ENCODE peak calls at places on chromosomes 3 and 15, in four cellular contexts. One of them, this sample, is unnamed.

GRCh38 chr3:12896206-12896697 is 54.9 kb upstream of the RPL32 start:
- DNase-seq in foreskin fibroblast: peak
- DNase-seq in BE2C: no peak
- DNase-seq in WTC11: no peak
- DNase-seq in this sample: no peak

GRCh38 chr15:40097968-40098476 is 10.7 kb downstream of the BMF start:
- DNase-seq in foreskin fibroblast: peak
- DNase-seq in BE2C: no peak
- DNase-seq in WTC11: no peak
- DNase-seq in this sample: no peak

GRCh38 chr3:161348791-161349400 is 22.4 kb downstream of the SPTSSB start:
- DNase-seq in foreskin fibroblast: peak
- DNase-seq in BE2C: no peak
- DNase-seq in WTC11: no peak
- DNase-seq in this sample: no peak

GRCh38 chr3:69831737-69832136 is 92.5 kb downstream of the MITF start:
- DNase-seq in foreskin fibroblast: no peak
- DNase-seq in BE2C: no peak
- DNase-seq in WTC11: no peak
- DNase-seq in this sample: no peak

GRCh38 chr15:60634815-60635214 is 155.9 kb upstream of the ICE2 start:
- DNase-seq in foreskin fibroblast: peak
- DNase-seq in BE2C: peak
- DNase-seq in WTC11: no peak
- DNase-seq in this sample: no peak

GRCh38 chr3:124780356-124780755 is 50.1 kb downstream of the UMPS start:
- DNase-seq in foreskin fibroblast: peak
- DNase-seq in BE2C: no peak
- DNase-seq in WTC11: no peak
- DNase-seq in this sample: peak

GRCh38 chr15:96500491-96500890 is 170.0 kb downstream of the NR2F2 start:
- DNase-seq in foreskin fibroblast: no peak
- DNase-seq in BE2C: no peak
- DNase-seq in WTC11: no peak
- DNase-seq in this sample: no peak

GRCh38 chr15:52567886-52568568 is 803 bp downstream of the ARPP19 start:
- DNase-seq in foreskin fibroblast: no peak
- DNase-seq in BE2C: peak
- DNase-seq in WTC11: peak
- DNase-seq in this sample: no peak

GRCh38 chr3:24683511-24684384 is 189.1 kb upstream of the THRB start:
- DNase-seq in foreskin fibroblast: peak
- DNase-seq in BE2C: no peak
- DNase-seq in WTC11: no peak
- DNase-seq in this sample: peak

GRCh38 chr3:168461793-168462192 is 366.1 kb upstream of the GOLIM4 start:
- DNase-seq in foreskin fibroblast: no peak
- DNase-seq in BE2C: no peak
- DNase-seq in WTC11: no peak
- DNase-seq in this sample: no peak

GRCh38 chr3:168472811-168473210 is 377.1 kb upstream of the GOLIM4 start:
- DNase-seq in foreskin fibroblast: no peak
- DNase-seq in BE2C: no peak
- DNase-seq in WTC11: no peak
- DNase-seq in this sample: no peak

DNA sequence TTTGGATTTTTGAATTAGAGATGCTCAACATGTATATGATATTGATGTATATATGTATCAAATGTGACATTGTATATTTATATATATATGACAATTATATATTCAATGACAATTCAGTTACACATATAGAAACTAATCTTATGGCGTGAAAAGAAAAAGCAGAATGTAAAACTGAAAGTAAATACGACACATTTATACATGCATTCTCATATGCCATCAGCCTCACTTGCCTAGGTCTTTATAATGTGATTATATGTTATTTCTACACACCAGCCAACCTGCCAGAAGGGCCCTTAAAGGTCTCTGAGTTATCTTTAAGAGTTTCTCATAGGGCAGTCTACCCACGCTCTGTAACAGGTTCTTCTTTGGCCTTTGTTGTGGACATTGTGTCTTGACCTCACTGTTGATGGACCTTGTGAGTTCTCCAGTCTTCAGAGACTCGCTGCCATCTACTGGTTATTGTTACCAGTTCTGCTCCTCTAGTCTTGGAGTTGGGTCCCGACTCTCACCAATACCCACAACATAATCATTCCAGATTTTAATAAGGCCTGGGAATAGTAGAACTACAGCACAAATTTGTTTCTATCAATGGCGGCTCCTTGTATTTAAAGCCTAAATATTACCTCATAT is 371.5 kb upstream of the GOLIM4 start:
- DNase-seq in foreskin fibroblast: peak
- DNase-seq in BE2C: no peak
- DNase-seq in WTC11: no peak
- DNase-seq in this sample: peak
- TF ChIP-seq CTCF in foreskin fibroblast: peak
- TF ChIP-seq CTCF in BE2C: no peak
- TF ChIP-seq CTCF in WTC11: no peak
- TF ChIP-seq CTCF in this sample: peak

GRCh38 chr3:56303508-56303907 is 164.8 kb downstream of the ERC2 start:
- DNase-seq in foreskin fibroblast: peak
- DNase-seq in BE2C: peak
- DNase-seq in WTC11: peak
- DNase-seq in this sample: peak
- TF ChIP-seq CTCF in foreskin fibroblast: peak
- TF ChIP-seq CTCF in BE2C: peak
- TF ChIP-seq CTCF in WTC11: peak
- TF ChIP-seq CTCF in this sample: peak

GRCh38 chr3:188832961-188833615 is 338.7 kb upstream of the TPRG1 start:
- DNase-seq in foreskin fibroblast: peak
- DNase-seq in BE2C: no peak
- DNase-seq in WTC11: no peak
- DNase-seq in this sample: no peak

GRCh38 chr3:188829577-188829976 is 342.2 kb upstream of the TPRG1 start:
- DNase-seq in foreskin fibroblast: no peak
- DNase-seq in BE2C: no peak
- DNase-seq in WTC11: no peak
- DNase-seq in this sample: no peak

GRCh38 chr3:188832146-188832545 is 339.6 kb upstream of the TPRG1 start:
- DNase-seq in foreskin fibroblast: peak
- DNase-seq in BE2C: no peak
- DNase-seq in WTC11: no peak
- DNase-seq in this sample: no peak

GRCh38 chr3:188830955-188831354 is 340.8 kb upstream of the TPRG1 start:
- DNase-seq in foreskin fibroblast: peak
- DNase-seq in BE2C: peak
- DNase-seq in WTC11: no peak
- DNase-seq in this sample: no peak

GRCh38 chr3:188834349-188834748 is 337.4 kb upstream of the TPRG1 start:
- DNase-seq in foreskin fibroblast: no peak
- DNase-seq in BE2C: no peak
- DNase-seq in WTC11: no peak
- DNase-seq in this sample: no peak
- TF ChIP-seq CTCF in foreskin fibroblast: no peak
- TF ChIP-seq CTCF in BE2C: peak
- TF ChIP-seq CTCF in WTC11: no peak
- TF ChIP-seq CTCF in this sample: no peak

DNA sequence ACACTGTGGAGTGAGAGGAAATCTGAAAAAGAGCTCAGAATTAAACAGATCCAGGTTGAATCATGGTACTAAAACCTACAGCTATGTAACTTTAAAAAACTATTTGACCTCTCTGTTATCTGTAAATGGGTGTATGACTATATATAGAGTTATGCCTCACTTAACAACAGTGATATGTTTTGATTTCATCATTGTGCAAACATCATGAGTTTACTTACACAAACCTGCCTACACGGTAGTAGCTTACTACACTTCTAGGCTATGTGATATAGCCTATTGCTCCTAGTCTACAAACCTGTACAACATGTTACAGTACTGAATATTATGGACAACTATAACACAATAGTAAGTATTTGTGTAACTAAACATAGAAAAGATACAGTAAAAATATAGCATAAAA is 191.6 kb upstream of the MEIS2 start:
- DNase-seq in foreskin fibroblast: no peak
- DNase-seq in BE2C: no peak
- DNase-seq in WTC11: no peak
- DNase-seq in this sample: no peak
- TF ChIP-seq CTCF in foreskin fibroblast: no peak
- TF ChIP-seq CTCF in BE2C: no peak
- TF ChIP-seq CTCF in WTC11: no peak
- TF ChIP-seq CTCF in this sample: no peak

GRCh38 chr3:42712716-42713372 is 10.2 kb upstream of the HHATL start:
- DNase-seq in foreskin fibroblast: no peak
- DNase-seq in BE2C: no peak
- DNase-seq in WTC11: no peak
- DNase-seq in this sample: no peak

GRCh38 chr3:42712344-42712648 is 9.7 kb upstream of the HHATL start:
- DNase-seq in foreskin fibroblast: no peak
- DNase-seq in BE2C: no peak
- DNase-seq in WTC11: no peak
- DNase-seq in this sample: no peak

GRCh38 chr3:42713747-42714146 is 11.1 kb upstream of the HHATL start:
- DNase-seq in foreskin fibroblast: no peak
- DNase-seq in BE2C: no peak
- DNase-seq in WTC11: no peak
- DNase-seq in this sample: no peak

GRCh38 chr3:42710323-42711021 is 7.9 kb upstream of the HHATL start:
- DNase-seq in foreskin fibroblast: no peak
- DNase-seq in BE2C: no peak
- DNase-seq in WTC11: peak
- DNase-seq in this sample: no peak

DNA sequence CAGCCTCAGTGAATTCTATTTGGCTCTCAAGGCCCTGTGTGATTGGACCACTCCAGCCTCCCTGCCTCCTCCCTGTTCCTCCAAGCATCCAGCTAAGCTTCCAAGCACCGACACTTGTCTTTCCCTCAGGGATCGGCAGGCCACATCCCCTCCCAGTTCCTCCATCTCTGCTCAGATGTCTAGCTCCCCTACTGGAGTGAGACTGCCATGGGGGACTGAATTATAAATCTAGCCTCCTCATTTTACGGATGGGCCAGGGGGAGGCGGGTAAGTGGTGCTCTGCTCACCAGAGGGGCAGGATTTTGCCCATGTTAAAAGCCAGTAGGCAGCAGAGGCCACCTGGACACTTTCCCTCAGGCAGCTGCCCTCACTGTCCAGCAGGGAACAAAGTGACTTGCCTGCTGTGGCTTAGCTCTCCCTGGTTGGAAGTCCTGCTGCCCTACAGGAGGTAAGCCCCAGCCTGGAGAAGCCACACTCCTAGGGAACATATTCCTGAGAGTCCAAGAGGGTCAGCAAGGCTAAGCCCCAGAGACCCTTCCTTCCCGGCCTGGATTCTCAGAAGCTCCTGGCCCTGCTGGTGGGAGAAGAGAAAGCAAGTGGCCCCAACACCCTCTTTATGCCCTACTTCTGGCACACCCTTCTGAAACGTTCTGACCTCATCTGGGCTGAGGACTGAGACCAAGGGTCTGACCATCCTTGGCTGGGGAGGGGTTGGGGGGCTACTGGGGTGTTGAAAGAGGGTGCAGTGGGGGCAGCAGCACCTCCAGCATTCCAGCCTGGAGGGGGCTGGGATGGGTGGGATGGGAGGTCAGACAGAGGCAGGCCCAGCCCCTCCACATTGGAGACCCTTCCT is 9.1 kb upstream of the HHATL start:
- DNase-seq in foreskin fibroblast: peak
- DNase-seq in BE2C: no peak
- DNase-seq in WTC11: peak
- DNase-seq in this sample: no peak
- TF ChIP-seq CTCF in foreskin fibroblast: no peak
- TF ChIP-seq CTCF in BE2C: no peak
- TF ChIP-seq CTCF in WTC11: no peak
- TF ChIP-seq CTCF in this sample: no peak

This sample was measured in astrocyte of the cerebellum.